ENCODE peak calls at places on chromosomes 6 and 20, in ten cellular contexts. R, B, P, E, H, X, V, U, T and J are unnamed samples.

GRCh38 chr20:6956574-6956973 is 189.1 kb downstream of the BMP2 start:
- DNase-seq in R (no peak), B (no peak), P (no peak), E (no peak), H (no peak), X (no peak), V (no peak), U (peak; percentile 39), T (no peak), J (no peak)

GRCh38 chr20:36808317-36809257 is 35.0 kb upstream of the DSN1 start:
- DNase-seq in R (peak; percentile 58), B (peak; percentile 9), P (peak; percentile 81), E (no peak), H (no peak), X (peak; percentile 67), V (peak; percentile 66), U (peak; percentile 94), T (peak; percentile 70), J (peak; percentile 92)

GRCh38 chr6:149335924-149336323 is 18.4 kb downstream of the TAB2 start:
- DNase-seq in R (no peak), B (no peak), P (peak; percentile 83), E (no peak), H (no peak), X (no peak), V (no peak), U (peak; percentile 57), T (no peak), J (no peak)

GRCh38 chr20:43389839-43390626 is 67.7 kb upstream of the SRSF6 start:
- DNase-seq in R (no peak), B (no peak), P (no peak), E (no peak), H (no peak), X (no peak), V (no peak), U (no peak), T (no peak), J (no peak)

GRCh38 chr6:149203509-149203908 is 114.0 kb upstream of the TAB2 start:
- DNase-seq in R (no peak), B (no peak), P (no peak), E (no peak), H (no peak), X (no peak), V (no peak), U (no peak), T (no peak), J (no peak)

GRCh38 chr20:16362642-16363041 is 210.6 kb downstream of the KIF16B start:
- DNase-seq in R (no peak), B (no peak), P (no peak), E (no peak), H (no peak), X (no peak), V (no peak), U (no peak), T (no peak), J (no peak)

GRCh38 chr6:62150048-62150663 is 135.9 kb downstream of the KHDRBS2 start:
- DNase-seq in R (no peak), B (peak; percentile 47), P (peak; percentile 6), E (no peak), H (peak; percentile 2), X (no peak), V (no peak), U (peak; percentile 61), T (no peak), J (peak; percentile 16)

GRCh38 chr20:52447232-52447566 is 255.6 kb upstream of the ZFP64 start:
- DNase-seq in R (no peak), B (no peak), P (no peak), E (no peak), H (no peak), X (no peak), V (no peak), U (no peak), T (no peak), J (no peak)

GRCh38 chr20:58698741-58699141 is 6.1 kb downstream of the NPEPL1 start:
- DNase-seq in R (peak; percentile 26), B (no peak), P (no peak), E (no peak), H (no peak), X (no peak), V (no peak), U (no peak), T (no peak), J (no peak)

GRCh38 chr6:144415835-144416237 is 130.7 kb downstream of the UTRN start:
- DNase-seq in R (no peak), B (no peak), P (peak; percentile 63), E (no peak), H (no peak), X (no peak), V (no peak), U (peak; percentile 85), T (no peak), J (no peak)

GRCh38 chr20:52145587-52145986 is 46.0 kb downstream of the ZFP64 start:
- DNase-seq in R (no peak), B (no peak), P (no peak), E (no peak), H (no peak), X (no peak), V (no peak), U (no peak), T (no peak), J (no peak)

GRCh38 chr6:107600936-107601335 is 111.0 kb downstream of the SOBP start:
- DNase-seq in R (no peak), B (no peak), P (peak; percentile 43), E (peak; percentile 12), H (no peak), X (no peak), V (peak; percentile 67), U (peak; percentile 16), T (peak; percentile 13), J (peak; percentile 48)

GRCh38 chr20:53738039-53738944 is 144.7 kb upstream of the ZNF217 start:
- DNase-seq in R (peak; percentile 54), B (no peak), P (peak; percentile 97), E (no peak), H (peak; percentile 62), X (no peak), V (peak; percentile 74), U (no peak), T (peak; percentile 70), J (peak; percentile 65)

GRCh38 chr20:34881689-34882088 is 5.3 kb downstream of the ACSS2 start:
- DNase-seq in R (no peak), B (no peak), P (no peak), E (no peak), H (no peak), X (no peak), V (no peak), U (no peak), T (no peak), J (no peak)

GRCh38 chr6:169778646-169779045 is 27.2 kb downstream of the ERMARD start:
- DNase-seq in R (no peak), B (no peak), P (no peak), E (no peak), H (no peak), X (no peak), V (peak; percentile 10), U (no peak), T (no peak), J (no peak)

GRCh38 chr6:53484409-53485280 is 60.3 kb downstream of the GCLC start:
- DNase-seq in R (no peak), B (peak; percentile 87), P (peak; percentile 70), E (no peak), H (peak; percentile 19), X (peak; percentile 57), V (peak; percentile 70), U (peak; percentile 47), T (peak; percentile 99), J (no peak)

GRCh38 chr6:156009656-156010055 is 554.0 kb upstream of the NOX3 start:
- DNase-seq in R (no peak), B (no peak), P (no peak), E (no peak), H (no peak), X (no peak), V (no peak), U (no peak), T (no peak), J (no peak)

GRCh38 chr6:108260126-108260808 is 573 bp downstream of the SNX3 start:
- DNase-seq in R (peak; percentile 32), B (peak; percentile 35), P (peak; percentile 57), E (no peak), H (no peak), X (no peak), V (no peak), U (peak; percentile 11), T (peak; percentile 42), J (peak; percentile 48)

GRCh38 chr6:169723991-169724553 is at the start of gene PHF10:
- DNase-seq in R (peak; percentile 41), B (no peak), P (peak; percentile 38), E (no peak), H (no peak), X (no peak), V (no peak), U (no peak), T (no peak), J (peak; percentile 39)

GRCh38 chr6:27208042-27208441 is 39.5 kb upstream of the PRSS16 start:
- DNase-seq in R (no peak), B (no peak), P (no peak), E (no peak), H (no peak), X (no peak), V (no peak), U (no peak), T (no peak), J (no peak)

GRCh38 chr20:826695-827323 is 6.7 kb upstream of the FAM110A start:
- DNase-seq in R (no peak), B (no peak), P (no peak), E (no peak), H (no peak), X (no peak), V (no peak), U (no peak), T (no peak), J (no peak)

GRCh38 chr20:62951143-62951895 is 1.2 kb upstream of the SLC17A9 start:
- DNase-seq in R (no peak), B (no peak), P (no peak), E (no peak), H (no peak), X (no peak), V (no peak), U (no peak), T (no peak), J (no peak)

GRCh38 chr6:192313-192664 is 100.0 kb upstream of the DUSP22 start:
- DNase-seq in R (no peak), B (no peak), P (no peak), E (no peak), H (no peak), X (no peak), V (no peak), U (no peak), T (no peak), J (no peak)

GRCh38 chr20:19993937-19994667 is 23.1 kb upstream of the NAA20 start:
- DNase-seq in R (peak; percentile 49), B (no peak), P (peak; percentile 69), E (no peak), H (no peak), X (no peak), V (no peak), U (no peak), T (no peak), J (no peak)

GRCh38 chr6:68651018-68651985 is 16.2 kb downstream of the ADGRB3 start:
- DNase-seq in R (no peak), B (no peak), P (no peak), E (no peak), H (peak; percentile 45), X (no peak), V (no peak), U (no peak), T (no peak), J (no peak)

GRCh38 chr6:55276745-55277627 is 50.3 kb upstream of the GFRAL start:
- DNase-seq in R (peak; percentile 20), B (peak; percentile 70), P (peak; percentile 52), E (peak; percentile 37), H (peak; percentile 50), X (no peak), V (no peak), U (peak; percentile 16), T (peak; percentile 7), J (peak; percentile 8)

GRCh38 chr6:146664871-146665270 is 66.1 kb downstream of the ADGB start:
- DNase-seq in R (no peak), B (no peak), P (no peak), E (peak; percentile 0), H (no peak), X (no peak), V (no peak), U (no peak), T (no peak), J (no peak)

GRCh38 chr6:69337301-69337700 is 459.5 kb downstream of the LMBRD1 start:
- DNase-seq in R (no peak), B (no peak), P (no peak), E (no peak), H (no peak), X (no peak), V (no peak), U (no peak), T (no peak), J (no peak)